ENCODE peak calls at places on chromosomes 12 and 14, in four cellular contexts. One of them, this sample, is unnamed.
A peak's percentile ranks its signal among the peaks of the same experiment; 100 is the strongest.

GRCh38 chr14:32710351-32711102 is 228.2 kb upstream of the NPAS3 start:
- DNase-seq in stimulated activated CD4-positive, alpha-beta T cell treated with anti-CD3 and anti-CD28 coated beads, Interleukin-15, amount 100 ng/mL, for 1 hour: no peak
- DNase-seq in activated naive CD8-positive, alpha-beta T cell treated with anti-CD3 and anti-CD28 coated beads, Interleukin-2, amount 50 U/mL, for 24 hours: no peak
- DNase-seq in NCI-H446 treated with DMSO at 0.1 percent for 48 hours: no peak
- DNase-seq in this sample: no peak

GRCh38 chr12:124720019-124720686 is 143.5 kb downstream of the SCARB1 start:
- DNase-seq in stimulated activated CD4-positive, alpha-beta T cell treated with anti-CD3 and anti-CD28 coated beads, Interleukin-15, amount 100 ng/mL, for 1 hour: no peak
- DNase-seq in activated naive CD8-positive, alpha-beta T cell treated with anti-CD3 and anti-CD28 coated beads, Interleukin-2, amount 50 U/mL, for 24 hours: no peak
- DNase-seq in NCI-H446 treated with DMSO at 0.1 percent for 48 hours: peak; percentile 95
- DNase-seq in this sample: peak; percentile 72

GRCh38 chr14:35991356-35991755 is 165.2 kb downstream of the BRMS1L start:
- DNase-seq in stimulated activated CD4-positive, alpha-beta T cell treated with anti-CD3 and anti-CD28 coated beads, Interleukin-15, amount 100 ng/mL, for 1 hour: no peak
- DNase-seq in activated naive CD8-positive, alpha-beta T cell treated with anti-CD3 and anti-CD28 coated beads, Interleukin-2, amount 50 U/mL, for 24 hours: no peak
- DNase-seq in NCI-H446 treated with DMSO at 0.1 percent for 48 hours: peak; percentile 66
- DNase-seq in this sample: no peak

GRCh38 chr14:70009961-70010360 is 130.7 kb downstream of the SMOC1 start:
- DNase-seq in stimulated activated CD4-positive, alpha-beta T cell treated with anti-CD3 and anti-CD28 coated beads, Interleukin-15, amount 100 ng/mL, for 1 hour: no peak
- DNase-seq in activated naive CD8-positive, alpha-beta T cell treated with anti-CD3 and anti-CD28 coated beads, Interleukin-2, amount 50 U/mL, for 24 hours: no peak
- DNase-seq in NCI-H446 treated with DMSO at 0.1 percent for 48 hours: no peak
- DNase-seq in this sample: no peak

GRCh38 chr12:131494141-131494733 is 216.7 kb upstream of the SFSWAP start:
- DNase-seq in stimulated activated CD4-positive, alpha-beta T cell treated with anti-CD3 and anti-CD28 coated beads, Interleukin-15, amount 100 ng/mL, for 1 hour: no peak
- DNase-seq in activated naive CD8-positive, alpha-beta T cell treated with anti-CD3 and anti-CD28 coated beads, Interleukin-2, amount 50 U/mL, for 24 hours: no peak
- DNase-seq in NCI-H446 treated with DMSO at 0.1 percent for 48 hours: no peak
- DNase-seq in this sample: no peak

GRCh38 chr12:46472893-46473633 is 100.5 kb upstream of the SLC38A2 start:
- DNase-seq in stimulated activated CD4-positive, alpha-beta T cell treated with anti-CD3 and anti-CD28 coated beads, Interleukin-15, amount 100 ng/mL, for 1 hour: no peak
- DNase-seq in activated naive CD8-positive, alpha-beta T cell treated with anti-CD3 and anti-CD28 coated beads, Interleukin-2, amount 50 U/mL, for 24 hours: no peak
- DNase-seq in NCI-H446 treated with DMSO at 0.1 percent for 48 hours: no peak
- DNase-seq in this sample: no peak

GRCh38 chr14:96177766-96178377 is 26.8 kb upstream of the BDKRB2 start:
- DNase-seq in stimulated activated CD4-positive, alpha-beta T cell treated with anti-CD3 and anti-CD28 coated beads, Interleukin-15, amount 100 ng/mL, for 1 hour: no peak
- DNase-seq in activated naive CD8-positive, alpha-beta T cell treated with anti-CD3 and anti-CD28 coated beads, Interleukin-2, amount 50 U/mL, for 24 hours: peak; percentile 6
- DNase-seq in NCI-H446 treated with DMSO at 0.1 percent for 48 hours: no peak
- DNase-seq in this sample: peak; percentile 65

GRCh38 chr14:101595887-101596721 is 34.8 kb downstream of the DIO3 start:
- DNase-seq in stimulated activated CD4-positive, alpha-beta T cell treated with anti-CD3 and anti-CD28 coated beads, Interleukin-15, amount 100 ng/mL, for 1 hour: no peak
- DNase-seq in activated naive CD8-positive, alpha-beta T cell treated with anti-CD3 and anti-CD28 coated beads, Interleukin-2, amount 50 U/mL, for 24 hours: peak; percentile 32
- DNase-seq in NCI-H446 treated with DMSO at 0.1 percent for 48 hours: no peak
- DNase-seq in this sample: no peak

GRCh38 chr12:14454098-14454907 is 88.8 kb downstream of the ATF7IP start:
- DNase-seq in stimulated activated CD4-positive, alpha-beta T cell treated with anti-CD3 and anti-CD28 coated beads, Interleukin-15, amount 100 ng/mL, for 1 hour: no peak
- DNase-seq in activated naive CD8-positive, alpha-beta T cell treated with anti-CD3 and anti-CD28 coated beads, Interleukin-2, amount 50 U/mL, for 24 hours: peak; percentile 18
- DNase-seq in NCI-H446 treated with DMSO at 0.1 percent for 48 hours: peak; percentile 43
- DNase-seq in this sample: no peak